ENCODE peak calls at places on chromosomes 16 and 17, in four cellular contexts. N is PC-9, E is iPS DF 6.9, P is adrenal gland. A is an unnamed sample.

GRCh38 chr17:47275245-47275984 is 21.8 kb downstream of the ITGB3 start:
- DNase-seq in P (peak; percentile 50), E (no peak), N (peak; percentile 52), A (peak; percentile 82)

GRCh38 chr17:65278050-65278819 is 141.1 kb downstream of the RGS9 start:
- DNase-seq in E (no peak), P (peak; percentile 19), N (peak; percentile 20), A (peak; percentile 48)

GRCh38 chr16:80277182-80277581 is 263.6 kb upstream of the DYNLRB2 start:
- DNase-seq in N (no peak), E (peak; percentile 13), P (no peak), A (no peak)

GRCh38 chr16:10871157-10871991 is 5.6 kb upstream of the CIITA start:
- DNase-seq in P (peak; percentile 59), E (no peak), N (peak; percentile 64), A (peak; percentile 78)

GRCh38 chr17:15909481-15909991 is 35.4 kb upstream of the ADORA2B start:
- DNase-seq in P (no peak), E (no peak), N (no peak), A (no peak)

GRCh38 chr17:78330570-78331224 is 29.2 kb downstream of the SOCS3 start:
- DNase-seq in P (peak; percentile 31), E (no peak), N (peak; percentile 85), A (peak; percentile 99)

GRCh38 chr16:87560428-87561199 is 41.7 kb upstream of the JPH3 start:
- DNase-seq in N (peak; percentile 56), P (peak; percentile 65), E (no peak), A (peak; percentile 68)

GRCh38 chr17:60087882-60088669 is 9.4 kb upstream of the HEATR6 start:
- DNase-seq in E (no peak), P (peak; percentile 83), N (peak; percentile 67), A (peak; percentile 99)

GRCh38 chr17:5418858-5419355 is 555 bp downstream of the NUP88 start:
- DNase-seq in E (no peak), N (peak; percentile 59), P (peak; percentile 37), A (no peak)

GRCh38 chr16:31064882-31065461 is 9.1 kb downstream of the ZNF668 start:
- DNase-seq in E (no peak), N (peak; percentile 82), P (peak; percentile 85), A (peak; percentile 95)

GRCh38 chr16:66515543-66516171 is 34.3 kb downstream of the TK2 start:
- DNase-seq in E (no peak), P (no peak), N (no peak), A (peak; percentile 92)

GRCh38 chr17:20010099-20010863 is 1.1 kb downstream of the SPECC1 start:
- DNase-seq in N (peak; percentile 60), P (peak; percentile 55), E (no peak), A (peak; percentile 55)

GRCh38 chr17:48429638-48430586 is at the start of gene SKAP1:
- DNase-seq in N (peak; percentile 17), E (no peak), P (no peak), A (no peak)

GRCh38 chr16:84827897-84828296 is 8.1 kb downstream of the CRISPLD2 start:
- DNase-seq in E (no peak), P (no peak), N (peak; percentile 56), A (no peak)

GRCh38 chr16:27318399-27319256 is 4.9 kb downstream of the IL4R start:
- DNase-seq in E (no peak), N (peak; percentile 63), P (peak; percentile 44), A (no peak)

GRCh38 chr17:35847633-35848373 is 20.9 kb downstream of the HEATR9 start:
- DNase-seq in E (no peak), P (no peak), N (no peak), A (no peak)

GRCh38 chr17:47935961-47936360 is 5.4 kb upstream of the PNPO start:
- DNase-seq in P (no peak), N (peak; percentile 80), E (no peak), A (peak; percentile 79)

GRCh38 chr16:72876221-72876620 is 171.7 kb downstream of the ZFHX3 start:
- DNase-seq in E (no peak), P (peak; percentile 48), N (peak; percentile 46), A (peak; percentile 65)

GRCh38 chr17:65537845-65538678 is 23.4 kb downstream of the AXIN2 start:
- DNase-seq in P (no peak), E (no peak), N (no peak), A (no peak)

GRCh38 chr16:82432261-82432660 is 194.5 kb upstream of the CDH13 start:
- DNase-seq in E (no peak), N (no peak), P (no peak), A (no peak)

GRCh38 chr16:11215935-11216556 is 40.0 kb downstream of the SOCS1 start:
- DNase-seq in P (no peak), E (no peak), N (no peak), A (no peak)

GRCh38 chr16:81405702-81406113 is 38.9 kb upstream of the CMIP start:
- DNase-seq in N (peak; percentile 90), E (no peak), P (peak; percentile 59), A (peak; percentile 76)

GRCh38 chr17:384622-385194 is 32.1 kb upstream of the RPH3AL start:
- DNase-seq in P (no peak), N (no peak), E (no peak), A (no peak)

GRCh38 chr16:58501242-58502131 is 1.5 kb downstream of the NDRG4 start:
- DNase-seq in N (no peak), P (no peak), E (peak; percentile 60), A (no peak)

GRCh38 chr16:66604376-66605176 is at the start of gene CMTM3:
- DNase-seq in N (peak; percentile 62), E (no peak), P (peak; percentile 40), A (peak; percentile 53)

GRCh38 chr17:50043290-50044148 is 12.4 kb upstream of the ITGA3 start:
- DNase-seq in E (no peak), N (peak; percentile 49), P (no peak), A (no peak)

GRCh38 chr17:73261952-73262675 is 434 bp upstream of the CPSF4L start:
- DNase-seq in P (no peak), N (no peak), E (no peak), A (no peak)

GRCh38 chr17:45906927-45907622 is 12.7 kb downstream of the MAPT start:
- DNase-seq in N (no peak), E (no peak), P (no peak), A (no peak)

GRCh38 chr17:12463102-12463501 is 202.6 kb upstream of the MYOCD start:
- DNase-seq in P (no peak), N (no peak), E (no peak), A (peak; percentile 67)

GRCh38 chr17:63531022-63531965 is 8.1 kb downstream of the KCNH6 start:
- DNase-seq in P (no peak), N (no peak), E (no peak), A (no peak)

DNA sequence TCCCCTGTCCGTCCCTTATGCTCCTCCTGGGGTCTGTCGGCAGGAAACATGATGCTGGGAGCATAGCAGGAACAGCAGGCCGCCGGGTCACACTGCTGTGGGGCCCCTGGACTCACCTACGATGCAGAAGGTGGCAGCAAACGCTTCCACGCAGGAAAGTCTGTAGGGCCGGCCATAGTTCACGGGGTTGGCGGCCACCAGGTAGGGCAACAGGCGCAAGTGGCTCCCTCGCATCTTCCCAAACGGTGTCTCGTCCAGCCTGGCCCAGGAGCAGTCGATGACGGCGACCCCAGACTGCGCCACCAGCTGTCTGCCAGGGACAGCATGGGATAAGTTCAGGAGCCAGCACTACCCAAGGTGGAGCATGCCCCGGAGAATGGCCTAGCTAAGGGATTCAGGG is 987 bp downstream of the TSR3 start:
- DNase-seq in P (no peak), N (no peak), E (no peak), A (no peak)
- H3K4me3 ChIP-seq in P (peak overlapping the region; percentile 90), N (peak overlapping the region; percentile 96), E (peak overlapping the region; percentile 98), A (peak overlapping the region; percentile 97)

DNA sequence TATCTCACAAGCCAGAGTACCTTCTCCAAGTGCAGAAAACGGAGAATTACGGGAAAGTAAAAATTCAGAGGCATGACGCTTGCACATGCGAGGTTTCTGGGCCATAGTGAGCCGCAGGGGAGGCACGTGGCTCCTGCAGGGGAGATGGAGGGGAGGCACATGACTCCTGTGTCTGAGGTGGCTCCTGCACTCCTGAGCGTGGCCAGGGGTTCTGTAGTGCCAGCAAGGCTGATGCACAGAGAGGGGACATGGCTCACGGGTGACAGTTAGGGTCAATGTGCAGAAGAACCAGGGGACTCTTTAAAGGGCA is 247.9 kb downstream of the RBFOX3 start:
- DNase-seq in N (no peak), P (no peak), E (no peak), A (no peak)
- H3K27me3 ChIP-seq in N (peaks cover 98% of the 10 kb centered on the region), P (peaks cover 4% of the 10 kb centered on the region), E (no peaks in the 10 kb centered on the region), A (peaks cover 87% of the 10 kb centered on the region)

GRCh38 chr17:76973040-76973439 is 104.8 kb downstream of the MGAT5B start:
- DNase-seq in E (no peak), N (no peak), P (no peak), A (no peak)

GRCh38 chr17:76968707-76969597 is 100.7 kb downstream of the MGAT5B start:
- DNase-seq in E (peak; percentile 94), N (peak; percentile 69), P (no peak), A (no peak)

GRCh38 chr17:76969598-76970172 is 101.5 kb downstream of the MGAT5B start:
- DNase-seq in P (peak; percentile 44), E (no peak), N (peak; percentile 50), A (peak; percentile 41)

GRCh38 chr17:76972046-76972641 is 103.9 kb downstream of the MGAT5B start:
- DNase-seq in P (no peak), N (no peak), E (no peak), A (no peak)

DNA sequence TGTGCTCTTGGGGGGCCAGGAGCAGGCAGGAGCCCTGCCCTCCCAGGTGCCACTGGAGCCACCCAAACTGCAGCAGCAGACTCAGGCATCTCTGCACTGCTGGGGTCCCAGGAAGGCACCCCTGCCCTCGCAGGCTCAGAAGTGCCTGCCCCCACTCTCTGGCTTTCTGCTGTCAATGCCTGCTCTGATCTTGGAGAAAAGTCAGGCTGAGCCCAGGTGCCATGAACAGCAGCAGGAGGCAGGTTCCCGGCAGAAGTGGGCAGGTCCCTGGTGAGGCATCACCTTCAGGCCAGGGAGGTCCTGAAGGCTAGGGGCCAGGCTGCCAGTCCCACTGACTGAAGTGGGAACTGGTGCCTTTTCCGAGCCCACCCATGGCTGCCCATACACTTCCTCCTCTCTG is 106.5 kb downstream of the MGAT5B start:
- DNase-seq in E (no peak), P (no peak), N (no peak), A (no peak)
- H3K9me3 ChIP-seq in E (no peaks in the 10 kb centered on the region), P (no peaks in the 10 kb centered on the region), N (no peaks in the 10 kb centered on the region), A (peaks cover 5% of the 10 kb centered on the region)

GRCh38 chr17:44533533-44534246 is 23.6 kb upstream of the FZD2 start:
- DNase-seq in P (peak; percentile 81), N (peak; percentile 85), E (no peak), A (peak; percentile 89)
- H3K4me3 ChIP-seq in P (no peak overlapping the region), N (no peak overlapping the region), E (no peak overlapping the region), A (no peak overlapping the region)

DNA sequence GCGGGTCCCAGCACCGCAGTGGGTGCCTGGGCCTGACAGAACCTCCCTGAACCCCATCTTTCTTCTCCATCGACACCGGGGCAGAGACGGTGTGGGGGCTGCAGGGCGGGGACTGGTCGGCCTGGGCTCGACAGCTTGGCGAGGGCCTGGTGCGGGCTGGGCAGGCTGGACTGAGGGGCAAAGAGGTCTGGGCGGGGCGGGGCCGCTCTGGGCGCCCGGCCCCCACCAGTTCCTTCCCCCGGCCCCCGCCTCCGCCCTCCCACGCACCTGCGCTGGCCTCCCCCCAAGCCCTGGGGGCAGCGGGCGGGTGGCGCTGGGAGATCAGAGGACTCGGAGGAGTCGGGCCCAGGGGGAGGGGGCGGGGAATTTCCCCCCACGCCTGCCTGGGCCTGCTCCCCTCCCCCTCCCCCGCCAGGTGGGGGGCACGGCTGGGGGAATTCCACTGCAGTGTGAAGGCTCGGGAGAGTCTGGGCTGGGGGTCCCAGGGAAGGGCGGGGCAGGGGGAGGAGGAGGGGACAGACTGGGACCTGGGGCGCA is 933 bp upstream of the KREMEN2 start:
- DNase-seq in N (no peak), E (no peak), P (peak; percentile 12), A (no peak)
- H3K27me3 ChIP-seq in N (no peaks in the 10 kb centered on the region), E (no peaks in the 10 kb centered on the region), P (peaks cover 70% of the 10 kb centered on the region), A (peaks cover 32% of the 10 kb centered on the region)

GRCh38 chr16:75742424-75743047 is 16.2 kb upstream of the CPHXL start:
- DNase-seq in E (no peak), P (no peak), N (no peak), A (no peak)
- H3K9me3 ChIP-seq in E (peaks cover 2% of the 10 kb centered on the region), P (no peaks in the 10 kb centered on the region), N (peaks cover 4% of the 10 kb centered on the region), A (peaks cover 7% of the 10 kb centered on the region)